ENCODE peak calls at places on chromosomes 5 and 9, in eight cellular contexts. Q is ovary; S is CD4-positive, alpha-beta memory T cell; R is GM23248; L is fibroblast of lung; E is GM23338; Z is sigmoid colon; B is CD8-positive, alpha-beta T cell. V is an unnamed sample.

GRCh38 chr5:165616550-165617430 is 2111.4 kb downstream of the MAT2B start:
- DNase-seq in E (peak), Q (no peak), R (no peak), S (no peak), L (peak), Z (no peak), B (no peak), V (no peak)

GRCh38 chr5:37005946-37006540 is 129.5 kb downstream of the NIPBL start:
- DNase-seq in R (peak), Z (no peak), E (peak), B (no peak), L (peak), S (no peak), Q (no peak), V (no peak)

GRCh38 chr9:75152416-75152815 is 64.1 kb downstream of the OSTF1 start:
- DNase-seq in L (no peak), S (peak), B (peak), Q (no peak), R (no peak), Z (no peak), E (no peak), V (no peak)

GRCh38 chr5:35644543-35644942 is 26.9 kb downstream of the SPEF2 start:
- DNase-seq in Q (no peak), B (no peak), R (no peak), S (no peak), L (no peak), E (peak), Z (no peak), V (no peak)

GRCh38 chr5:10552183-10553143 is 11.4 kb upstream of the ANKRD33B start:
- DNase-seq in Q (no peak), R (no peak), B (no peak), Z (peak), L (no peak), E (no peak), S (no peak), V (no peak)

GRCh38 chr9:81861644-81862043 is 66.6 kb upstream of the SPATA31D4 start:
- DNase-seq in S (no peak), E (no peak), L (peak), B (no peak), Z (no peak), Q (no peak), R (peak), V (no peak)

GRCh38 chr5:91266184-91266705 is 116.9 kb downstream of the ARRDC3 start:
- DNase-seq in R (peak), B (no peak), L (peak), S (no peak), Z (no peak), E (no peak), Q (no peak), V (no peak)

GRCh38 chr5:117218789-117219188 is 644.2 kb upstream of the SEMA6A start:
- DNase-seq in Z (no peak), L (no peak), E (no peak), Q (no peak), S (no peak), R (no peak), B (no peak), V (no peak)

GRCh38 chr5:113005454-113005853 is 28.9 kb downstream of the DCP2 start:
- DNase-seq in Z (no peak), L (peak), Q (no peak), E (no peak), R (peak), B (no peak), S (no peak), V (no peak)

GRCh38 chr9:129576546-129577543 is 44.1 kb downstream of the C9orf50 start:
- DNase-seq in B (no peak), Q (no peak), E (no peak), L (peak), Z (no peak), S (no peak), R (peak), V (no peak)

GRCh38 chr5:155144956-155145355 is 131.4 kb downstream of the KIF4B start:
- DNase-seq in S (no peak), B (no peak), L (no peak), R (no peak), Q (no peak), Z (no peak), E (no peak), V (no peak)

GRCh38 chr5:170986598-170986997 is 124.8 kb downstream of the RANBP17 start:
- DNase-seq in Q (no peak), S (no peak), L (peak), Z (no peak), B (no peak), E (no peak), R (peak), V (no peak)

GRCh38 chr5:38016835-38017234 is 177.0 kb upstream of the GDNF start:
- DNase-seq in Z (no peak), B (no peak), E (no peak), Q (no peak), R (no peak), S (no peak), L (no peak), V (no peak)

GRCh38 chr5:96195053-96195452 is 233.4 kb upstream of the ELL2 start:
- DNase-seq in B (no peak), L (no peak), E (no peak), R (peak), Q (no peak), S (no peak), Z (no peak), V (no peak)

GRCh38 chr5:176788931-176789872 is 21.2 kb upstream of the UNC5A start:
- DNase-seq in L (no peak), E (no peak), B (no peak), Q (no peak), R (peak), Z (no peak), S (no peak), V (no peak)

GRCh38 chr5:162209005-162209605 is 141.5 kb downstream of the GABRG2 start:
- DNase-seq in R (peak), Z (no peak), S (no peak), Q (no peak), B (no peak), L (no peak), E (peak), V (peak)

GRCh38 chr9:89606567-89607311 is 1.9 kb downstream of the GADD45G start:
- DNase-seq in Z (no peak), E (peak), S (no peak), R (peak), B (no peak), L (peak), Q (peak), V (no peak)
- H3K4me3 ChIP-seq in Z (peak), E (peak), S (peak), R (peak), B (no peak), L (no peak), Q (peak), V (no peak)

GRCh38 chr9:68869020-68869419 is 144.9 kb downstream of the PRKACG start:
- DNase-seq in Z (no peak), R (no peak), E (peak), Q (no peak), S (no peak), B (no peak), L (no peak), V (no peak)

GRCh38 chr9:68876265-68876664 is 137.6 kb downstream of the PRKACG start:
- DNase-seq in E (no peak), B (no peak), S (no peak), Q (no peak), L (no peak), Z (no peak), R (no peak), V (no peak)

GRCh38 chr9:68873179-68873578 is 140.7 kb downstream of the PRKACG start:
- DNase-seq in B (no peak), S (no peak), Q (no peak), E (no peak), R (no peak), Z (no peak), L (no peak), V (no peak)

GRCh38 chr9:68870049-68870448 is 143.9 kb downstream of the PRKACG start:
- DNase-seq in Z (no peak), S (no peak), E (no peak), B (no peak), Q (no peak), R (no peak), L (no peak), V (no peak)

GRCh38 chr9:68872026-68872501 is 141.8 kb downstream of the PRKACG start:
- DNase-seq in E (peak), B (no peak), Q (no peak), Z (no peak), L (no peak), R (no peak), S (no peak), V (no peak)
- H3K4me3 ChIP-seq in E (peak), B (no peak), Q (no peak), Z (no peak), L (no peak), R (no peak), S (no peak), V (no peak)

DNA sequence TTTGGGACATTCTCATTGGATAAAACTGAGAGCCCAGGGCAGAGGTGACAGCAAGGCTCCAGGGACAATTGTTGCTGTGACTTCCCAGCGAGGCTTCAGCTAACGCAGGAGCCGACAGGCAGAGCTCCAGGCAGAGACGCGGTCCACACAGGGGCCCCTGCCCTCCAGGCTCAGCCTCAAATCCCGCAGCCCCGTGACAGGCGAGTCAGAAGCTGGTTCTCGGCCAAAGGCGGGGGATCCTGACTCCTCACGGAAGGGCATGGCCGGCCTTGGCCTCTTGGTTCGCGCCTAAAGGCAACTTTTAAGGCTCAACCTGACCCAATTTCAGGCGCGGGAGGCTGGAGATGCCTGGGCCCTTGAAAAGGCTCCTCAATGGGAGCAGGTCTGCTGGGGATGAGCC is 21.3 kb downstream of the SLC12A7 start:
- DNase-seq in E (no peak), Q (no peak), L (peak), Z (no peak), B (no peak), R (peak), S (no peak), V (no peak)
- H3K4me3 ChIP-seq in E (no peak), Q (no peak), L (no peak), Z (no peak), B (no peak), R (no peak), S (no peak), V (no peak)

GRCh38 chr9:94821098-94821930 is 94.8 kb downstream of the AOPEP start:
- DNase-seq in B (no peak), Q (no peak), S (no peak), E (no peak), R (no peak), Z (no peak), L (no peak), V (peak)
- H3K4me3 ChIP-seq in B (no peak), Q (no peak), S (no peak), E (no peak), R (no peak), Z (no peak), L (no peak), V (no peak)

GRCh38 chr9:124238546-124239140 is 19.1 kb upstream of the NEK6 start:
- DNase-seq in Z (peak), E (no peak), R (no peak), S (peak), Q (no peak), B (no peak), L (no peak), V (no peak)

GRCh38 chr9:124248066-124248465 is 9.7 kb upstream of the NEK6 start:
- DNase-seq in R (no peak), B (no peak), Z (peak), Q (no peak), L (no peak), S (no peak), E (no peak), V (no peak)

GRCh38 chr9:124239249-124240073 is 18.3 kb upstream of the NEK6 start:
- DNase-seq in S (no peak), B (no peak), Q (no peak), L (no peak), R (no peak), E (no peak), Z (peak), V (peak)

GRCh38 chr9:124242331-124243194 is 15.2 kb upstream of the NEK6 start:
- DNase-seq in B (no peak), L (peak), Z (peak), E (peak), Q (peak), S (no peak), R (peak), V (no peak)
- H3K4me3 ChIP-seq in B (no peak), L (no peak), Z (no peak), E (peak), Q (peak), S (no peak), R (peak), V (no peak)

GRCh38 chr9:132144708-132145365 is 17.0 kb upstream of the NTNG2 start:
- DNase-seq in R (peak), S (no peak), E (no peak), Q (no peak), B (no peak), L (no peak), Z (no peak), V (no peak)

GRCh38 chr9:132142883-132143282 is 19.0 kb upstream of the NTNG2 start:
- DNase-seq in Z (no peak), R (no peak), E (no peak), S (no peak), Q (no peak), B (no peak), L (no peak), V (no peak)

GRCh38 chr9:132143359-132143758 is 18.5 kb upstream of the NTNG2 start:
- DNase-seq in S (no peak), R (no peak), B (no peak), E (no peak), Q (no peak), Z (no peak), L (no peak), V (no peak)

GRCh38 chr9:132141948-132142594 is 19.8 kb upstream of the NTNG2 start:
- DNase-seq in R (peak), B (no peak), Q (no peak), E (no peak), Z (no peak), S (no peak), L (no peak), V (no peak)

GRCh38 chr9:132141364-132141947 is 20.4 kb upstream of the NTNG2 start:
- DNase-seq in B (no peak), Q (no peak), E (peak), Z (no peak), R (peak), L (peak), S (no peak), V (no peak)
- H3K4me3 ChIP-seq in B (peak), Q (no peak), E (peak), Z (no peak), R (peak), L (no peak), S (peak), V (no peak)

GRCh38 chr9:1939926-1940368 is 75.2 kb upstream of the SMARCA2 start:
- DNase-seq in S (peak), B (no peak), R (peak), L (peak), E (peak), Z (no peak), Q (no peak), V (peak)
- H3K4me3 ChIP-seq in S (no peak), B (no peak), R (no peak), L (no peak), E (no peak), Z (no peak), Q (no peak), V (no peak)

DNA sequence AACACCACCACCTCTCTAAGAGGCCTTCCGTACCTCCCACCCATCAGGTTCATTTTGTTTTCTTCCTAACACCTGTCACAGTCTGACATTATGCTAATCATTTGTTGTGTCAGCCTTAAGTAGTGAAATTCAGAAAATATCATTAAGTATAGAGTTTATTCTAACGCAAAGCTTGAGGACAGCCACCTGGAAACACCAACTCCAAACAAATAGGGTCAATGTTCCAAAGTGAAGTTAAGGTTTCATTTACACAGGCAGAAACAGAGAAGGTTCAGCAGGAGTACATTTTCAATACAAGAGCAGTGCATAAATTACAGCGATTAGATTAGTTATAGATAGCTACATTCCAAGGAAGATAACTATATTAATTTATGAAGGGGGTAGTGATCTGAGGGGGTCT is 1.3 kb upstream of the SMC5 start:
- DNase-seq in Z (no peak), R (no peak), B (no peak), Q (no peak), E (no peak), L (no peak), S (no peak), V (no peak)
- H3K4me3 ChIP-seq in Z (peak), R (peak), B (peak), Q (peak), E (peak), L (peak), S (peak), V (no peak)

V was measured in GM12864.